ENCODE peak calls at places on chromosomes 1 and 21, in ten cellular contexts. I, C, X, V, W, T, U, F, R and S are unnamed samples. For H3K36me3, the result is how much of the 10 kb centered on the place peaks cover.

GRCh38 chr1:29352719-29353420 is 116.5 kb downstream of the PTPRU start:
- DNase-seq in I (no peak), C (no peak), X (no peak), V (no peak), W (no peak), T (no peak), U (no peak), F (no peak), R (no peak), S (no peak)

GRCh38 chr1:186643600-186643999 is 36.6 kb downstream of the PTGS2 start:
- DNase-seq in I (no peak), C (no peak), X (no peak), V (no peak), W (no peak), T (no peak), U (no peak), F (no peak), R (no peak), S (no peak)

GRCh38 chr1:20640183-20640597 is 6.9 kb downstream of the PINK1 start:
- DNase-seq in I (peak), C (peak), X (no peak), V (peak), W (peak), T (peak), U (no peak), F (no peak), R (no peak), S (no peak)

GRCh38 chr1:97084566-97084965 is 363.0 kb downstream of the PTBP2 start:
- DNase-seq in I (no peak), C (no peak), X (no peak), V (no peak), W (no peak), T (no peak), U (no peak), F (no peak), R (no peak), S (no peak)

GRCh38 chr1:62706985-62707745 is 19.0 kb upstream of the DOCK7 start:
- DNase-seq in I (no peak), C (no peak), X (no peak), V (peak), W (peak), T (no peak), U (no peak), F (no peak), R (no peak), S (no peak)

GRCh38 chr1:26784886-26785285 is 2.9 kb upstream of the PIGV start:
- DNase-seq in I (no peak), C (no peak), X (no peak), V (no peak), W (no peak), T (no peak), U (no peak), F (no peak), R (no peak), S (no peak)

GRCh38 chr1:241408170-241408569 is 51.2 kb upstream of the RGS7 start:
- DNase-seq in I (peak), C (no peak), X (no peak), V (no peak), W (no peak), T (no peak), U (no peak), F (no peak), R (no peak), S (no peak)

GRCh38 chr1:112841825-112842224 is 114.2 kb downstream of the SLC16A1 start:
- DNase-seq in I (no peak), C (no peak), X (no peak), V (no peak), W (no peak), T (no peak), U (no peak), F (no peak), R (no peak), S (no peak)

GRCh38 chr1:193077991-193078390 is 18.6 kb downstream of the RO60 start:
- DNase-seq in I (no peak), C (no peak), X (no peak), V (no peak), W (no peak), T (no peak), U (no peak), F (no peak), R (no peak), S (no peak)

GRCh38 chr1:203268901-203269653 is 36.2 kb upstream of the BTG2 start:
- DNase-seq in I (peak), C (no peak), X (peak), V (no peak), W (peak), T (peak), U (peak), F (no peak), R (peak), S (no peak)

GRCh38 chr1:112544011-112544688 is 35.4 kb downstream of the WNT2B start:
- DNase-seq in I (peak), C (no peak), X (no peak), V (no peak), W (no peak), T (no peak), U (no peak), F (no peak), R (no peak), S (no peak)

GRCh38 chr1:58879464-58879863 is 95.6 kb upstream of the JUN start:
- DNase-seq in I (no peak), C (no peak), X (no peak), V (no peak), W (no peak), T (no peak), U (no peak), F (no peak), R (no peak), S (no peak)

GRCh38 chr1:57963545-57963944 is 539.7 kb upstream of the DAB1 start:
- DNase-seq in I (no peak), C (no peak), X (no peak), V (no peak), W (no peak), T (no peak), U (no peak), F (no peak), R (no peak), S (no peak)

GRCh38 chr1:244159646-244160045 is 108.6 kb downstream of the ZBTB18 start:
- DNase-seq in I (no peak), C (no peak), X (no peak), V (no peak), W (no peak), T (no peak), U (no peak), F (no peak), R (no peak), S (no peak)

GRCh38 chr1:46152021-46152420 is 19.6 kb upstream of the PIK3R3 start:
- DNase-seq in I (no peak), C (no peak), X (no peak), V (no peak), W (no peak), T (no peak), U (no peak), F (no peak), R (no peak), S (no peak)

GRCh38 chr1:22038036-22038435 is 14.5 kb upstream of the CDC42 start:
- DNase-seq in I (no peak), C (no peak), X (peak), V (no peak), W (no peak), T (no peak), U (no peak), F (no peak), R (no peak), S (no peak)

GRCh38 chr1:45009956-45010854 is 919 bp downstream of the HECTD3 start:
- DNase-seq in I (peak), C (peak), X (peak), V (peak), W (no peak), T (peak), U (peak), F (no peak), R (peak), S (no peak)

GRCh38 chr1:110616587-110616986 is 10.4 kb upstream of the KCNA2 start:
- DNase-seq in I (no peak), C (no peak), X (no peak), V (peak), W (no peak), T (no peak), U (no peak), F (peak), R (no peak), S (peak)

GRCh38 chr1:67429528-67430357 is 459 bp downstream of the SERBP1 start:
- DNase-seq in I (peak), C (peak), X (peak), V (peak), W (peak), T (no peak), U (peak), F (peak), R (peak), S (peak)

GRCh38 chr1:5988596-5989285 is 3.5 kb downstream of the NPHP4 start:
- DNase-seq in I (no peak), C (no peak), X (peak), V (no peak), W (no peak), T (no peak), U (no peak), F (no peak), R (no peak), S (no peak)

GRCh38 chr1:37028981-37029617 is 5.2 kb downstream of the GRIK3 start:
- DNase-seq in I (no peak), C (no peak), X (no peak), V (no peak), W (no peak), T (no peak), U (no peak), F (no peak), R (no peak), S (no peak)

GRCh38 chr1:22876359-22877111 is 96.1 kb downstream of the LACTBL1 start:
- DNase-seq in I (peak), C (no peak), X (no peak), V (no peak), W (no peak), T (no peak), U (no peak), F (no peak), R (peak), S (no peak)

GRCh38 chr1:81758213-81758612 is 42.5 kb upstream of the ADGRL2 start:
- DNase-seq in I (no peak), C (no peak), X (no peak), V (no peak), W (no peak), T (no peak), U (no peak), F (no peak), R (no peak), S (no peak)

GRCh38 chr1:164601399-164602141 is 42.6 kb downstream of the PBX1 start:
- DNase-seq in I (no peak), C (no peak), X (no peak), V (no peak), W (no peak), T (no peak), U (no peak), F (no peak), R (no peak), S (no peak)

GRCh38 chr1:13620825-13621224 is 37.2 kb downstream of the PDPN start:
- DNase-seq in I (no peak), C (no peak), X (no peak), V (no peak), W (no peak), T (no peak), U (no peak), F (no peak), R (no peak), S (no peak)

GRCh38 chr1:46364612-46365011 is 24.0 kb downstream of the NSUN4 start:
- DNase-seq in I (no peak), C (no peak), X (no peak), V (no peak), W (no peak), T (no peak), U (no peak), F (no peak), R (no peak), S (no peak)

GRCh38 chr1:235834620-235835019 is 32.1 kb downstream of the LYST start:
- DNase-seq in I (no peak), C (no peak), X (no peak), V (no peak), W (no peak), T (no peak), U (no peak), F (no peak), R (no peak), S (no peak)

GRCh38 chr1:40362199-40362598 is 11.3 kb upstream of the SMAP2 start:
- DNase-seq in I (no peak), C (no peak), X (no peak), V (no peak), W (no peak), T (no peak), U (no peak), F (no peak), R (no peak), S (no peak)

GRCh38 chr1:57599233-57599994 is 175.6 kb upstream of the DAB1 start:
- DNase-seq in I (no peak), C (no peak), X (no peak), V (no peak), W (no peak), T (no peak), U (no peak), F (no peak), R (no peak), S (no peak)

GRCh38 chr1:147890177-147890790 is 12.3 kb upstream of the GJA8 start:
- DNase-seq in I (peak), C (peak), X (peak), V (peak), W (peak), T (peak), U (peak), F (no peak), R (peak), S (no peak)

GRCh38 chr1:3482590-3482899 is 28.1 kb downstream of the ARHGEF16 start:
- DNase-seq in I (no peak), C (no peak), X (no peak), V (no peak), W (no peak), T (no peak), U (no peak), F (no peak), R (peak), S (no peak)

GRCh38 chr1:99445486-99445885 is 181.2 kb downstream of the PLPPR4 start:
- DNase-seq in I (peak), C (no peak), X (no peak), V (no peak), W (no peak), T (no peak), U (no peak), F (no peak), R (no peak), S (no peak)

GRCh38 chr1:36286802-36287201 is 19.4 kb upstream of the SH3D21 start:
- DNase-seq in I (no peak), C (no peak), X (no peak), V (no peak), W (no peak), T (no peak), U (no peak), F (no peak), R (no peak), S (no peak)

GRCh38 chr1:225777583-225778411 is at the start of gene SRP9:
- DNase-seq in I (peak), C (peak), X (peak), V (peak), W (peak), T (peak), U (peak), F (peak), R (peak), S (peak)
- TF ChIP-seq POLR2A in I (peak), C (peak), X (peak), V (peak), W (peak), T (peak), U (peak), F (peak), R (peak), S (peak)

GRCh38 chr21:37168666-37169065 is 95.6 kb downstream of the TTC3 start:
- DNase-seq in I (no peak), C (no peak), X (no peak), V (no peak), W (no peak), T (no peak), U (no peak), F (no peak), R (no peak), S (no peak)
- H3K36me3 ChIP-seq in I (under half), C (under half), X (half or more), V (half or more), W (under half), T (under half), U (under half), F (half or more), R (half or more), S (under half)

DNA sequence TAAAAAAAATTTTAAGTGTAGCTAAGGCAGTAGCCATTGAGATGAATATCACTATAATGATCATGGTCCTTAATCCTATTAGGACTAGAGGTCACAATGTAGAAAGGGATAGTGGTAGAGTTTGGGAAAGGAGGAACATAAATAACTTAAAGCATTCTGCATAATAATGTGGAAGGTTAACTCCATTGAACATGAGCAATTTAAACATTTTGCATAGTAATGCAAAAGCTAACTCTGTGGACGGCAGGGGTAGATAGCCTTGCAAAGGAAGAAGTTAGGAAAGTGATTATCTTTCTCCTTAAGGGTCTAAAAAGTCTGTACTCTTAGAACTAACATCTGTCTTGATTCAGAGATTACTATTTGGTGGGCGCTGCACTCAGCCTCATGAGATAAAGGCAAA is 39.0 kb upstream of the DENND1B start:
- DNase-seq in I (no peak), C (no peak), X (no peak), V (no peak), W (no peak), T (no peak), U (no peak), F (no peak), R (no peak), S (no peak)
- TF ChIP-seq POLR2AphosphoS5 in I (no peak), C (no peak), X (no peak), V (no peak), W (no peak), T (no peak), U (no peak), F (no peak), R (no peak), S (no peak)

GRCh38 chr1:150568567-150568966 is 10.8 kb downstream of the MCL1 start:
- DNase-seq in I (no peak), C (no peak), X (no peak), V (no peak), W (no peak), T (no peak), U (no peak), F (no peak), R (no peak), S (peak)
- TF ChIP-seq POLR2A in I (no peak), C (no peak), X (no peak), V (no peak), W (no peak), T (peak), U (no peak), F (no peak), R (no peak), S (no peak)

GRCh38 chr1:232979596-232979995 is 29.2 kb downstream of the NTPCR start:
- DNase-seq in I (no peak), C (no peak), X (no peak), V (no peak), W (no peak), T (no peak), U (no peak), F (peak), R (peak), S (no peak)

GRCh38 chr1:232983375-232983774 is 33.0 kb downstream of the NTPCR start:
- DNase-seq in I (no peak), C (no peak), X (no peak), V (no peak), W (no peak), T (no peak), U (no peak), F (no peak), R (peak), S (no peak)

GRCh38 chr1:232982238-232982944 is 32.0 kb downstream of the NTPCR start:
- DNase-seq in I (no peak), C (no peak), X (no peak), V (peak), W (no peak), T (no peak), U (no peak), F (peak), R (no peak), S (peak)

GRCh38 chr1:232980336-232980978 is 30.0 kb downstream of the NTPCR start:
- DNase-seq in I (no peak), C (no peak), X (no peak), V (no peak), W (peak), T (no peak), U (no peak), F (peak), R (peak), S (no peak)

GRCh38 chr1:232981161-232981560 is 30.8 kb downstream of the NTPCR start:
- DNase-seq in I (no peak), C (no peak), X (no peak), V (no peak), W (no peak), T (no peak), U (no peak), F (peak), R (no peak), S (no peak)
- H3K36me3 ChIP-seq in I (under half), C (under half), X (under half), V (under half), W (under half), T (under half), U (under half), F (under half), R (under half), S (under half)

GRCh38 chr1:12305377-12305776 is 75.5 kb downstream of the VPS13D start:
- DNase-seq in I (no peak), C (no peak), X (no peak), V (no peak), W (no peak), T (peak), U (no peak), F (no peak), R (no peak), S (no peak)

GRCh38 chr1:12315126-12315525 is 85.3 kb downstream of the VPS13D start:
- DNase-seq in I (no peak), C (no peak), X (no peak), V (no peak), W (no peak), T (no peak), U (no peak), F (no peak), R (no peak), S (no peak)

GRCh38 chr1:12314328-12314903 is 84.6 kb downstream of the VPS13D start:
- DNase-seq in I (peak), C (no peak), X (no peak), V (no peak), W (no peak), T (no peak), U (no peak), F (no peak), R (no peak), S (no peak)

DNA sequence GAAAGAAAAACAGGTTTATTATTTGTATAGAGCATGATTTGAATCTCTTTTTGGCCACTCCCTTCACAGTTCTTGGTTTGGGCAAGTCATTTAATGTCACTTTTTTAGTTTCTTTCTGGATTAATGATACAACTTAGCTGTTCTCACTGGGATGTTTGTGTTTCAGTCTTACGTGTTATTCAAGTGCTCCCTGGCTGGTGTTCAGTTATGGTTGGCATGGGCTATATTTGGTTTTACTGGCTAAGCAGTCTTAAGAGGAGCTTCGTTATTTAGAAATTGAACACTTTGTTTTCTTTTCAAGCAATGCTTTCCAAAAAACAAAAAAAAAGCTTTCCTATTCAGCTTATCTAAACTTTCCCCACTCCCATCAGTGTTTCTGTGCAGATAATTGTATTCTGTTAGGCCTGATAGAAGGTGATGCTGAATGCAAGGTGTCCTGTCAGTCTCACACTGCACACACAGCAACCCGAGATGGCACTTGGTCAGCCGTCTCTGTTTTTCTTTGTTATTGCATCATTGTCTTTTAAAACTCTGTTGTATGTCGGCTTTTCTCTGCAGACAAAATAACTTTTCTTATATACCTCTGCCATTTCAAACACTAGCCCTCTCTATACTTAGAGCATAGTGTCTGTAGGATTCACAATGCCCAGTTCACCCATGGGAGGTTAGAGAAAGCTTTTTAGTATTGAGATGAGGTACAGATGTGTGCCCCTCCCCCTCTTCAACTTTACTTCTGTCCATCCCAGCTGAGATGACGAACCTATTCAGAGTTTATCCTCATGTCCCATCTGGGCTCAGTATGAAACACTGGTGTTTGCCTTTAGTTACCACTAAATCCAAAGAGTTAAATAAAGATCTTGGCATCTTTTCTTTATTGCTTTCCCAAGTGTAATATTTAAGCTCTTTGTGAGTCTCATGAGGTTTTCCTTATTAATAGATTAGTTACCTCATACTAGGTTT is 80.2 kb downstream of the VPS13D start:
- DNase-seq in I (peak), C (peak), X (no peak), V (no peak), W (peak), T (no peak), U (no peak), F (no peak), R (no peak), S (peak)
- TF ChIP-seq POLR2AphosphoS5 in I (no peak), C (no peak), X (no peak), V (no peak), W (peak), T (no peak), U (no peak), F (no peak), R (no peak), S (peak)

GRCh38 chr21:41926068-41926806 is 27.6 kb downstream of the C2CD2 start:
- DNase-seq in I (peak), C (no peak), X (no peak), V (peak), W (peak), T (no peak), U (no peak), F (no peak), R (no peak), S (peak)
- TF ChIP-seq POLR2A in I (no peak), C (no peak), X (no peak), V (no peak), W (no peak), T (no peak), U (no peak), F (no peak), R (peak), S (no peak)